ENCODE peak calls at places on chromosome 14, in five cellular contexts. L is mesenchymal stem cell, B is mesendoderm, O is IMR-90, D is neuronal stem cell. U is an unnamed sample.

GRCh38 chr14:75452900-75453816 is 25.3 kb downstream of the JDP2 start:
- DNase-seq in D (peak; percentile 89), L (peak; percentile 93), B (peak; percentile 99), O (peak; percentile 89), U (peak; percentile 93)

GRCh38 chr14:56592746-56593544 is 13.3 kb downstream of the TMEM260 start:
- DNase-seq in B (no peak), O (no peak), L (no peak), D (no peak), U (no peak)

GRCh38 chr14:55699131-55700057 is 119.4 kb downstream of the KTN1 start:
- DNase-seq in D (no peak), L (peak; percentile 16), O (peak; percentile 50), B (peak; percentile 78), U (peak; percentile 76)

GRCh38 chr14:24274101-24274543 is 2.7 kb upstream of the RABGGTA start:
- DNase-seq in B (peak; percentile 23), O (peak; percentile 31), D (no peak), L (no peak), U (peak; percentile 40)

GRCh38 chr14:53949201-53949600 is 7.4 kb downstream of the BMP4 start:
- DNase-seq in L (no peak), O (no peak), B (no peak), D (no peak), U (no peak)

GRCh38 chr14:63659726-63660125 is 18.1 kb upstream of the WDR89 start:
- DNase-seq in O (peak; percentile 10), L (no peak), B (no peak), D (no peak), U (no peak)

GRCh38 chr14:33696165-33696564 is 254.7 kb downstream of the EGLN3 start:
- DNase-seq in L (no peak), B (no peak), O (no peak), D (no peak), U (no peak)

GRCh38 chr14:23005861-23006534 is 3.9 kb downstream of the C14orf93 start:
- DNase-seq in B (no peak), O (peak; percentile 40), L (no peak), D (no peak), U (no peak)

GRCh38 chr14:48771717-48772116 is 814.5 kb downstream of the RPS29 start:
- DNase-seq in O (peak; percentile 70), B (peak; percentile 16), L (no peak), D (no peak), U (peak; percentile 12)

GRCh38 chr14:51554339-51554920 is 97.3 kb upstream of the FRMD6 start:
- DNase-seq in O (peak; percentile 96), D (no peak), B (peak; percentile 87), L (peak; percentile 78), U (peak; percentile 58)

GRCh38 chr14:106390401-106390800 is 864.0 kb downstream of the TMEM121 start:
- DNase-seq in D (no peak), O (no peak), L (no peak), B (no peak), U (no peak)

GRCh38 chr14:50417853-50418252 is 21.2 kb upstream of the CDKL1 start:
- DNase-seq in O (peak; percentile 22), D (no peak), B (no peak), L (no peak), U (peak; percentile 8)

GRCh38 chr14:96272777-96273471 is 16.9 kb downstream of the BDKRB1 start:
- DNase-seq in B (no peak), L (no peak), D (no peak), O (peak; percentile 76), U (no peak)

GRCh38 chr14:94282991-94283723 is 9.9 kb downstream of the SERPINA10 start:
- DNase-seq in O (no peak), D (no peak), B (no peak), L (no peak), U (peak; percentile 13)

GRCh38 chr14:41604793-41605534 is 1.7 kb upstream of the LRFN5 start:
- DNase-seq in B (peak; percentile 97), O (peak; percentile 86), D (peak; percentile 81), L (peak; percentile 92), U (peak; percentile 19)

GRCh38 chr14:102125546-102125945 is 14.2 kb upstream of the WDR20 start:
- DNase-seq in B (peak; percentile 34), D (no peak), L (no peak), O (no peak), U (peak; percentile 6)

GRCh38 chr14:78401866-78402265 is 231.7 kb downstream of the NRXN3 start:
- DNase-seq in L (no peak), O (no peak), B (no peak), D (no peak), U (no peak)

DNA sequence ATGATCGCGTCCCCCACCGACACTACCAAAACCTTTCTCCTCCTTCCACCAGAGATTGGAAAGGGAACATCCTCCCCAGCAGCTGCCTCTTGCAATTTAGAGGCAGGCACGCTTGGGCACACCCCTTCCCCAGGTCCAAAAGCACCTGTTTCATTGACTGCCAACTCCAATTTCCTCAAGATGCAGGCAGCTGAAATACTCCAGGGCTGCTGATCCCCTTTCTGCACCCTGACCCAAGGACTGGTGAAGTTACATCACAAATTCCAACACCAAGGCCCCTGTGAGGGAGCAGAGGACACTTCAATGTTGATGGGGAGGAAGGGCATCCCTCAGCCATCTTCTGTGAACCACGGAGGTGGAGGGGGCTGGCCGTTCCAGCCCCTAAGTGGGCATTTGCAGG is 33.8 kb downstream of the BCL11B start:
- DNase-seq in D (no peak), O (no peak), B (no peak), L (no peak), U (no peak)
- H3K4me1 ChIP-seq in D (no peaks in the 10 kb centered on the region), O (no peaks in the 10 kb centered on the region), B (peaks cover 10% of the 10 kb centered on the region), L (no peaks in the 10 kb centered on the region), U (peaks cover 14% of the 10 kb centered on the region)

GRCh38 chr14:98252819-98253218 is 1019.2 kb downstream of the BCL11B start:
- DNase-seq in D (no peak), B (no peak), O (no peak), L (no peak), U (no peak)
- H2BK120ac ChIP-seq in D (no peak overlapping the region), B (no peak overlapping the region), O (no peak overlapping the region), L (no peak overlapping the region), U (no peak overlapping the region)

GRCh38 chr14:35341454-35342159 is 49.4 kb downstream of the PSMA6 start:
- DNase-seq in D (no peak), B (peak; percentile 89), O (peak; percentile 72), L (peak; percentile 60), U (peak; percentile 32)

GRCh38 chr14:35338731-35339405 is 46.7 kb downstream of the PSMA6 start:
- DNase-seq in L (no peak), O (no peak), D (no peak), B (no peak), U (no peak)

GRCh38 chr14:35342160-35343010 is 50.2 kb downstream of the PSMA6 start:
- DNase-seq in O (peak; percentile 62), B (no peak), L (no peak), D (no peak), U (no peak)

GRCh38 chr14:35339761-35340406 is 47.7 kb downstream of the PSMA6 start:
- DNase-seq in B (no peak), O (no peak), L (no peak), D (no peak), U (no peak)

DNA sequence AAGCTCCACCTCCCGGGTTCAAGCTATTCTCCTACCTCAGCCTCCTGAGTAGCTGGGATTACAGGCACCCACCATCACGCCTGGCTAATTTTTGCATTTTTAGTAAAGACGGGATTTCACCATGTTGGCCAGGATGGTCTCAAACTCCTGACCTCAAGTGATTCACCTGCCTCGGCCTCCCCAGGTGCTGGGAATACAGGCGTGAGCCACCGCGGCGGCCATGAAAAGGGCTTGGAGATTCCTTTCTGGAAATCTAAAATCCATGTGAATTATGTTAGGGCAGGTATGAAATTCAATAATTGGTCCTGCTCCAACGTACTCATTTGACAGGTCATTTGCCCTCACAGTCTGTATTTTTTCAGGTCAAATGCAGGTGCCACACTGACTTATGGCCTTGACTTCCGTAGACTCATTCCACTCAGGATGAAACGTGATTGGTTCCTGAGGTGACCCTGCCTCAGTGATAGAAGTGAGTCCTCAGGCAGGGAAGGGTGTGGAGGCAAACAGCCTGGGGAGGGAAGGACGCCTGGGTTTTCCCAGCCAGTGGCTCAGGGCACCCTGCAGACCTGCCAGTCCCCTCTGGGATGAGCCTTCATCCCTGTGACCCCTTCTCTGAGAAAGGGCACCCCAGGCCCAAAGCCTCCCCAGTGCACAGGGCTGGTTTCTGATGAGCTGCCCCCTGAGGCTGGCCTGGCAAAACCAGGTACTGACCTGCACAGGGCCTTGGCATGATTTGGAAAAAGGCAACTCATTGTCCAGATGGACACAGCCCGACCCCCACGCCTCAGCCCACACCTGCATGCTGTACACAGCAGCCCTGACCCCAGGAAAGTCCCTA is 48.7 kb downstream of the PSMA6 start:
- DNase-seq in L (no peak), O (no peak), B (no peak), D (no peak), U (no peak)
- H3K4me1 ChIP-seq in L (peaks cover 35% of the 10 kb centered on the region), O (peaks cover 33% of the 10 kb centered on the region), B (peaks cover 12% of the 10 kb centered on the region), D (peaks cover 16% of the 10 kb centered on the region), U (peaks cover 27% of the 10 kb centered on the region)

GRCh38 chr14:20422886-20423285 is 9.6 kb upstream of the TEP1 start:
- DNase-seq in B (no peak), O (no peak), D (no peak), L (no peak), U (no peak)
- H2BK120ac ChIP-seq in B (no peak overlapping the region), O (no peak overlapping the region), D (no peak overlapping the region), L (no peak overlapping the region), U (no peak overlapping the region)

DNA sequence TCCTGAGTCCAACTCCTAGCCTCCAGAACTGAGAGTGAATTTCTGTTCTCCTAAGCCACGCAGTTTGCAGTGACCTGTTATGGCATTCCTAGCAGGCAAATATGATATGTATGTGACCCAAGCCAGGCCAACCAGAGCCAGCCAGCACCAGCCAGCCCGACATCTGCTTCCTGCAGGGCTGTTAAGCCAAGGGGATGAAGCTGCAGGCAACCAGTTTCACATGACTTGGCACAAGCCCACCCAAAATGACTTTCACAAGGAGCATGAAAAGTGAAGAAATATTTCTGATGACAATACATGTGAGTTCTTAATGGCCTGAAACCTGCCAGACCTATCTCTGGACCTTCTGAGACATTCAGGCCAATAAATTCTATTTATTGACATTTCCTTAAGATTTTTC is 68.1 kb downstream of the ITPK1 start:
- DNase-seq in B (no peak), L (no peak), D (no peak), O (no peak), U (no peak)
- H3K4me1 ChIP-seq in B (peaks cover 8% of the 10 kb centered on the region), L (peaks cover 41% of the 10 kb centered on the region), D (peaks cover 31% of the 10 kb centered on the region), O (peaks cover 15% of the 10 kb centered on the region), U (peaks cover 22% of the 10 kb centered on the region)

U was measured in trophoblast cell.